ENCODE peak calls at places on chromosomes 5 and 9, in five cellular contexts. T is lower leg skin, P is IMR-90, S is gastrocnemius medialis, K is transverse colon. M is an unnamed sample.

GRCh38 chr5:72101828-72102227 is 5.4 kb upstream of the MAP1B start:
- DNase-seq in K (no peak), T (no peak), S (no peak), P (peak), M (no peak)

GRCh38 chr5:76716456-76717157 is 681 bp downstream of the F2R start:
- DNase-seq in S (no peak), P (no peak), T (no peak), K (no peak), M (no peak)

GRCh38 chr5:121872846-121873245 is 21.2 kb downstream of the FTMT start:
- DNase-seq in P (no peak), T (no peak), S (no peak), K (no peak), M (no peak)

GRCh38 chr9:21970800-21971620 is 23.2 kb downstream of the CDKN2A start:
- DNase-seq in S (no peak), T (no peak), K (no peak), P (no peak), M (no peak)

GRCh38 chr5:38458174-38458573 is 98.3 kb downstream of the LIFR start:
- DNase-seq in T (no peak), P (no peak), S (no peak), K (no peak), M (no peak)

GRCh38 chr9:136729144-136729543 is 13.6 kb downstream of the LCN10 start:
- DNase-seq in P (no peak), S (no peak), K (no peak), T (no peak), M (no peak)

GRCh38 chr5:58054018-58054417 is 405.9 kb downstream of the PLK2 start:
- DNase-seq in S (no peak), K (no peak), T (no peak), P (no peak), M (no peak)

GRCh38 chr5:10513501-10514442 is 50.1 kb upstream of the ANKRD33B start:
- DNase-seq in P (peak), S (no peak), T (no peak), K (no peak), M (peak)

GRCh38 chr5:126100767-126101166 is 322.4 kb upstream of the GRAMD2B start:
- DNase-seq in P (no peak), S (no peak), T (no peak), K (no peak), M (no peak)

GRCh38 chr5:65577141-65577540 is 14.0 kb downstream of the PPWD1 start:
- DNase-seq in K (no peak), T (no peak), P (peak), S (no peak), M (no peak)

GRCh38 chr9:108040783-108041182 is 551.2 kb upstream of the KLF4 start:
- DNase-seq in P (peak), S (peak), K (no peak), T (no peak), M (peak)

GRCh38 chr5:90111354-90112070 is 298.0 kb downstream of the CETN3 start:
- DNase-seq in T (no peak), P (no peak), K (no peak), S (no peak), M (no peak)

GRCh38 chr9:104927216-104927911 is 591 bp downstream of the ABCA1 start:
- DNase-seq in T (peak), K (peak), P (peak), S (peak), M (peak)

GRCh38 chr5:149583394-149583793 is 2.1 kb downstream of the ARHGEF37 start:
- DNase-seq in T (peak), P (no peak), K (peak), S (no peak), M (no peak)

GRCh38 chr9:95726756-95727155 is 148.7 kb upstream of the ERCC6L2 start:
- DNase-seq in K (no peak), S (no peak), P (peak), T (no peak), M (peak)

GRCh38 chr9:76412638-76413037 is 18.4 kb upstream of the RFK start:
- DNase-seq in T (no peak), K (no peak), P (no peak), S (no peak), M (no peak)

GRCh38 chr9:105127863-105128220 is 116.6 kb upstream of the SLC44A1 start:
- DNase-seq in S (no peak), T (no peak), K (no peak), P (peak), M (no peak)

GRCh38 chr9:20584968-20585643 is 37.2 kb downstream of the MLLT3 start:
- DNase-seq in T (no peak), K (no peak), P (no peak), S (no peak), M (no peak)

DNA sequence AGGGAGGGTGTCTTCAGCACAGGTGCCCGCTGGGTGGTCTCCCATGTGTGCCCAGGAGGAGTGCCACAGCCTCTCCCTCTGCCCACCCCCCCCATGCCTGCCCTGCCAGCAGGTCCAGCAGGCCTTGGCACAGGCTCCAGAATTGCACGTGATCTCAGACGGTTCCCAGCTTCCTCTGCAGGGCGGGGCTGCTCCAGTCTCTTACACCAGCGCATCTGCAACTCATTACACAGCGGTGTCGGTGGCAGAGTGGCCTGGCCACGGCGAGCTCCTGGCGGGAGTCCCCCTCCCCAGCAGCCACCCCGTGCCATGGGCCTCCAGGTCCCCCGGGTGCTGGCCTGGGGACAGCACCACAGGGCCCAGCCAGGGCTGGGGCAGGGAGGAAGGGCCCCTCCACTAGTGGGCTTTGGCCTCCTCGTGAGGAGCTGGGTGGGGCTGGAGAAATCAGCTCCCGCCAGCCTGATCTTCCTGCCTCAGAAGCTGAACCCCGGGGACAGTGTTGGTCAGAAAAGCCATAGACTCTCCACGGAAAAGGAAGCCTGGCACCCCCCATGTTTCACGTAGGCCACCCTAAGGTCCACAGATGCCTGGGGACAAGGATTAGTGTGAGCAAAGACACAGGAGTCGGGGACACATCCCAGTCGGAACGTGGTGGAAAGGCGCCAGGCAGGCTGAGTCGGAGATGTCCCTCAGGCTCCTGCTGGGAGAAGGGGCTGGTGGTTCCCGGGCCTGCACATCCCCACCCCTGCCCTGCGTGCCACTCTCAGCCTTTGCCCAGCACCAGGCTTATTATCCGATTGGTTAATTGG is 40.2 kb downstream of the RXRA start:
- DNase-seq in K (peak), P (peak), S (peak), T (peak), M (peak)
- TF ChIP-seq POLR2A in K (no peak), P (no peak), S (no peak), T (no peak), M (peak)

GRCh38 chr9:75046725-75047345 is 18.7 kb upstream of the CARNMT1 start:
- DNase-seq in T (no peak), P (no peak), K (no peak), S (no peak), M (no peak)

GRCh38 chr9:75039804-75040203 is 11.7 kb upstream of the CARNMT1 start:
- DNase-seq in S (no peak), K (no peak), P (no peak), T (no peak), M (no peak)

GRCh38 chr9:75036793-75037192 is 8.7 kb upstream of the CARNMT1 start:
- DNase-seq in T (no peak), P (no peak), K (no peak), S (no peak), M (no peak)

GRCh38 chr9:75039006-75039405 is 10.9 kb upstream of the CARNMT1 start:
- DNase-seq in P (peak), T (no peak), S (no peak), K (no peak), M (no peak)

GRCh38 chr9:75041041-75041440 is 12.9 kb upstream of the CARNMT1 start:
- DNase-seq in T (no peak), K (no peak), P (no peak), S (no peak), M (no peak)
- TF ChIP-seq POLR2A in T (no peak), K (no peak), P (no peak), S (no peak), M (no peak)

GRCh38 chr5:6736524-6737042 is 23.4 kb downstream of the TENT4A start:
- DNase-seq in K (no peak), P (no peak), S (no peak), T (no peak), M (no peak)
- TF ChIP-seq POLR2A in K (no peak), P (no peak), S (no peak), T (no peak), M (no peak)

GRCh38 chr5:370959-371810 is 49.7 kb downstream of the AHRR start:
- DNase-seq in T (peak), P (no peak), K (peak), S (no peak), M (no peak)

GRCh38 chr5:368162-369084 is 46.9 kb downstream of the AHRR start:
- DNase-seq in T (peak), S (no peak), P (peak), K (peak), M (no peak)

GRCh38 chr5:367358-368130 is 46.0 kb downstream of the AHRR start:
- DNase-seq in T (peak), K (peak), P (no peak), S (no peak), M (no peak)

GRCh38 chr5:370311-370958 is 48.9 kb downstream of the AHRR start:
- DNase-seq in S (no peak), T (peak), P (no peak), K (peak), M (no peak)

GRCh38 chr5:369151-369939 is 47.8 kb downstream of the AHRR start:
- DNase-seq in K (peak), S (no peak), T (peak), P (peak), M (no peak)
- TF ChIP-seq POLR2A in K (no peak), S (no peak), T (no peak), P (no peak), M (no peak)

DNA sequence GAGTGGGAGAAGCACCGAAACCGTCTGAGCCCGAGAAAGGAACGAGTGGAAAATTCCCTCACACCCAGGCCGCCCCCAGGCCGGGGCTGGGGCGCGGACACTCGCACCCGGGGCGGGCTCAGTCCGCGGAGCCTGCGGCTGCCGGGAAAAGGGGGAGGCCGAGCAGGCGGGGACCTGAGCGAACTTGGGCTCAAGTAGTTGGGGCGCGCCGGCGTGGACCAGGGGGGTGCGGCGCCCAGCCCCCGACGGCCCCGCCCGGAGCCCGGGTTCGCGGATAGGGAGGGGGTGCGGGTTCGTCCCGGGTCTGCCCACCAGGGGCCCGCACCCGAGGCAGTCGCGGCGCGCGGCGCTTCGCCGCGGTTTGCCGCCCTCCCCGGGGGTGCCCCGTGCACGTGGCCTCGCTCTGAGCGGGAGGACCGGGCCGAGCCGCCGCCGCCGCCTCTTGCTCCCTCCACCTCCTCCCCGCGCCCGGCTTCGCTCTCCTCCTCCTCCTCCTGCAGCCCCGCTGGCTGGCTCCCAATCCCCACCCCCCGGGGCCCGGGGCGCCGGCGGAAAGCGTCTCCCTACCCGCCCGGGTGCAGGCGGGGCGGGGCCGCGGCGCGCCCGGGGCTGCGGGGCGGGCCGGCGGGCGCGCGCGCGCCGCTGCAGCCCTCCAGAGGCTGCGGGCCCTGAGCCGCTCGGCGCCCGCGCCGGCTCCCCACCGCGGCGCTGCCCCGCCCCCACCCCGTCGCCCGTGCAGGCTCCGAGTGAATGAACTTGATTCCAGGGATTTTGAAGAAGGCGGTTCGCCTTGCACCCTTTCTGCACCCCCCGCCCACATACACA is 1.2 kb upstream of the NFIB start:
- DNase-seq in T (peak), K (peak), P (peak), S (peak), M (peak)
- TF ChIP-seq POLR2A in T (no peak), K (peak), P (no peak), S (peak), M (no peak)

DNA sequence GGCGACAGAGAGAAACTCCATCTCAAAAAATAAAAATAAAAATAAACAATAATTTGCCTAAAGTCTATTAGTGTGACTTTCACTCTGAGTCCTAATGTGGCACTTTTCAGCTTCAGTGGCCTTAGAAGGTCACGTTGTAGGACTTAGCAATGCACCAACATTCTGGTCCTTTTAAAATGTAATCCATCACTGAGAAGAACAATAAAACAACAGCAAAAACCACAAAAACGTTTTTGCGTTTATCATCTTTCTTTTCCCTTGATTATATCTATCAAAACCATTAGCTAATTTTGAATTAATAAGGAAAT is 190.1 kb upstream of the ZNF608 start:
- DNase-seq in P (no peak), K (no peak), T (no peak), S (no peak), M (no peak)
- TF ChIP-seq POLR2A in P (no peak), K (no peak), T (no peak), S (no peak), M (no peak)

M was measured in H54.